ENCODE peak calls at places on chromosome 15, in ten cellular contexts. S is sigmoid colon, I is IMR-90, O is lower leg skin, W is adrenal gland, Z is A549, H is stomach, K is breast epithelium, U is transverse colon, A is spleen. V is an unnamed sample.

GRCh38 chr15:62783303-62783957 is 259.1 kb upstream of the TPM1 start:
- DNase-seq in S (no peak), I (peak), O (no peak), W (no peak), Z (peak), H (no peak), K (no peak), U (no peak), A (no peak), V (no peak)

GRCh38 chr15:70210538-70210937 is 112.8 kb upstream of the TLE3 start:
- DNase-seq in S (no peak), I (no peak), O (no peak), W (no peak), Z (no peak), H (no peak), K (no peak), U (no peak), A (no peak), V (no peak)

GRCh38 chr15:83499476-83499875 is 52.3 kb downstream of the SH3GL3 start:
- DNase-seq in S (no peak), I (no peak), O (no peak), W (no peak), Z (no peak), H (no peak), K (no peak), U (no peak), A (no peak), V (no peak)

GRCh38 chr15:92707880-92708551 is 52.4 kb upstream of the FAM174B start:
- DNase-seq in S (no peak), I (no peak), O (no peak), W (peak), Z (no peak), H (no peak), K (no peak), U (no peak), A (no peak), V (no peak)

GRCh38 chr15:31024330-31024729 is 32.9 kb upstream of the MTMR10 start:
- DNase-seq in S (no peak), I (peak), O (no peak), W (no peak), Z (peak), H (no peak), K (no peak), U (no peak), A (no peak), V (no peak)

GRCh38 chr15:50256188-50257041 is 9.1 kb downstream of the HDC start:
- DNase-seq in S (no peak), I (peak), O (no peak), W (no peak), Z (peak), H (no peak), K (no peak), U (no peak), A (no peak), V (no peak)

GRCh38 chr15:81400640-81401236 is 26.7 kb upstream of the TMC3 start:
- DNase-seq in S (no peak), I (peak), O (no peak), W (no peak), Z (peak), H (no peak), K (no peak), U (no peak), A (no peak), V (no peak)

GRCh38 chr15:70524470-70524869 is 238.9 kb downstream of the UACA start:
- DNase-seq in S (no peak), I (no peak), O (no peak), W (no peak), Z (no peak), H (peak), K (no peak), U (no peak), A (peak), V (no peak)

GRCh38 chr15:96285715-96286367 is 44.7 kb upstream of the NR2F2 start:
- DNase-seq in S (no peak), I (no peak), O (no peak), W (no peak), Z (no peak), H (no peak), K (no peak), U (no peak), A (no peak), V (no peak)

GRCh38 chr15:69794643-69795461 is 302.9 kb downstream of the TLE3 start:
- DNase-seq in S (peak), I (peak), O (peak), W (peak), Z (no peak), H (no peak), K (no peak), U (no peak), A (peak), V (peak)

GRCh38 chr15:82647835-82648256 is 683 bp upstream of the CPEB1 start:
- DNase-seq in S (peak), I (no peak), O (no peak), W (no peak), Z (no peak), H (no peak), K (no peak), U (peak), A (peak), V (no peak)

GRCh38 chr15:60695713-60696522 is 217.0 kb upstream of the ICE2 start:
- DNase-seq in S (no peak), I (peak), O (no peak), W (peak), Z (no peak), H (no peak), K (no peak), U (no peak), A (no peak), V (no peak)

GRCh38 chr15:43168192-43169107 is 16.8 kb upstream of the CCNDBP1 start:
- DNase-seq in S (peak), I (peak), O (no peak), W (peak), Z (no peak), H (peak), K (no peak), U (no peak), A (no peak), V (no peak)

GRCh38 chr15:63243101-63243500 is 34.3 kb upstream of the APH1B start:
- DNase-seq in S (peak), I (peak), O (no peak), W (no peak), Z (no peak), H (no peak), K (no peak), U (no peak), A (no peak), V (no peak)

GRCh38 chr15:39462691-39463090 is 118.2 kb upstream of the THBS1 start:
- DNase-seq in S (no peak), I (peak), O (no peak), W (no peak), Z (no peak), H (no peak), K (no peak), U (no peak), A (no peak), V (no peak)

GRCh38 chr15:23570466-23570865 is 5.0 kb downstream of the MKRN3 start:
- DNase-seq in S (no peak), I (no peak), O (no peak), W (no peak), Z (peak), H (no peak), K (no peak), U (no peak), A (no peak), V (no peak)

GRCh38 chr15:23572844-23573243 is 7.4 kb downstream of the MKRN3 start:
- DNase-seq in S (no peak), I (no peak), O (no peak), W (no peak), Z (no peak), H (no peak), K (no peak), U (no peak), A (no peak), V (no peak)

GRCh38 chr15:23576034-23576433 is 10.6 kb downstream of the MKRN3 start:
- DNase-seq in S (no peak), I (no peak), O (no peak), W (no peak), Z (no peak), H (no peak), K (no peak), U (no peak), A (no peak), V (no peak)

GRCh38 chr15:23578521-23579150 is 13.2 kb downstream of the MKRN3 start:
- DNase-seq in S (no peak), I (no peak), O (no peak), W (no peak), Z (peak), H (no peak), K (no peak), U (no peak), A (no peak), V (no peak)

GRCh38 chr15:23574742-23575141 is 9.3 kb downstream of the MKRN3 start:
- DNase-seq in S (no peak), I (no peak), O (no peak), W (no peak), Z (peak), H (no peak), K (no peak), U (no peak), A (no peak), V (no peak)
- TF ChIP-seq CTCF in S (no peak), I (no peak), O (no peak), W (no peak), Z (no peak), H (no peak), K (no peak), U (no peak), A (no peak), V (no peak)

GRCh38 chr15:56243117-56243773 is 434 bp downstream of the RFX7 start:
- DNase-seq in S (peak), I (peak), O (peak), W (peak), Z (peak), H (peak), K (no peak), U (peak), A (peak), V (peak)

GRCh38 chr15:56244811-56245576 is 1.3 kb upstream of the RFX7 start:
- DNase-seq in S (no peak), I (no peak), O (peak), W (peak), Z (no peak), H (peak), K (no peak), U (peak), A (peak), V (peak)

GRCh38 chr15:56242576-56243116 is 1.0 kb downstream of the RFX7 start:
- DNase-seq in S (no peak), I (no peak), O (no peak), W (no peak), Z (no peak), H (no peak), K (no peak), U (no peak), A (no peak), V (no peak)

GRCh38 chr15:56243774-56244236 is at the start of gene RFX7:
- DNase-seq in S (peak), I (peak), O (no peak), W (peak), Z (peak), H (peak), K (peak), U (peak), A (peak), V (peak)

DNA sequence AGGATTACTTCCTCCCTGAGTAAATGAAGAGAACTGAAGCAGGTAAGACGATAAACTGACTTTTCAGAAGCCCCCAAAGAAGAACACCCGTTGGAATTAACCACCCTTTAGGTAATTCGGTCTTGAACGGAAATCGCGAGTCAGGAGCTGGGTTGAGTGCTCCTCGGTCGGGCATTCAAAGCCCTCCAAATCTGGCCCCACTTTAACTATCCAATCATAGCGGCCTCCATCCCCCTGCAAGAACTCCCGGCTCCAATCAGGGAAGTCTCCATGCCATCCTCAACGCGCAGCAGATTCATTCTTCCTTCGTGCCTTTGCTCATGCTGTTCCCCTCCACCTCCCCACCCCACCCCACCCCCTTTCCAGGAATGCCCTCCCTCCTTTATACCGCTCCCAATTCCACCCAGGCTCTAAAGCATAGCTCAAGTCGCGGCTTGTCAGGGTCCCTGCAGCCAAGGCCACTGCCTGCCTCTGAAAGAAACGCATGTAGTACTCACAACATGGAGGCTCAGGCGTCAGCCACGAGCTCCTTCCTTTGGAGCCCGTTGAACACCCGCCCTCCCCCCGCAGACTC is 645 bp upstream of the RFX7 start:
- DNase-seq in S (peak), I (peak), O (peak), W (peak), Z (peak), H (peak), K (no peak), U (peak), A (peak), V (peak)
- TF ChIP-seq POLR2A in S (no peak), I (no peak), O (no peak), W (no peak), Z (peak), H (no peak), K (no peak), U (no peak), A (no peak), V (no peak)

DNA sequence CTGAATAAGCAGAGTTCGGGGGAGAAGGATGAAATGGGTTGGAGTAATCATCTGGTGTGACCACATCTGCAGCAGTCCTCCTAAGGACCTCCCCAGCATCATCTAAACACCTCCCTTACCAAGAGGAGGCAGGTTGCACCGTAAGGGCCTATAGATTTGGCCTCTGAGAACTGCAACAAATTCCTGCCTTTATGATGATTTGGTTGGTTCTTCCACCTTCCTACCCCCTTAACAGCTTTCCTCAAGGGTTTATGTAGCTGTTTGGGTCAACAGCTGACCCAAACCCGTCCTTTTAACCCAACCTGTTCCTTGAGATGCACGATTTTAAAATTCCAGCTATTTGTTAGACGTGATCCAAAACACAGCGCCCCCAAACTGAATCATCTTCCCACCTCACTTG is 58.2 kb downstream of the AAGAB start:
- DNase-seq in S (no peak), I (peak), O (no peak), W (no peak), Z (peak), H (no peak), K (no peak), U (no peak), A (no peak), V (no peak)
- TF ChIP-seq CTCF in S (no peak), I (no peak), O (no peak), W (no peak), Z (no peak), H (no peak), K (no peak), U (no peak), A (no peak), V (no peak)

DNA sequence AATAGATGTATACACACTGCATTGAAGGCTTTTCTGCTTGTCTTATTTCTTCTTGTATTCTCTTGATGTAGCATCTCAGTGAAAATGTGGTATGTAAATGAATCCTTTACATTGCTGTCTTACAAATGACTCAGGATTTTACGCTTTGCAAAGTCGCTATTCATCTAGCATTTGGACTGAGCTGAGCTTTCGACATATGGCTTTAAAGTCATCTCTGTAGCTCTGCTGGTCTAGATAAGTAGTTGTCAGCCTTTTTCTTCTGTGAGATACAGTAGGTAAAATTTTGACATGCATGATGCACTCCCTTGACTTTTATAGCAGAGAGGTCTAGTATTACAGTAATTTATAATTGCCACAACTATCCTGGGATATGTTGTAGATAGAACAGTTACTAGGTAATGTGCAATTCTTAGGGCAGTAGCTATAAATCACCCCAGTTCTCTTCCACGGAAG is 16.8 kb downstream of the MEF2A start:
- DNase-seq in S (no peak), I (no peak), O (no peak), W (no peak), Z (no peak), H (no peak), K (no peak), U (no peak), A (no peak), V (no peak)
- TF ChIP-seq POLR2A in S (no peak), I (no peak), O (no peak), W (no peak), Z (no peak), H (no peak), K (no peak), U (no peak), A (no peak), V (no peak)

DNA sequence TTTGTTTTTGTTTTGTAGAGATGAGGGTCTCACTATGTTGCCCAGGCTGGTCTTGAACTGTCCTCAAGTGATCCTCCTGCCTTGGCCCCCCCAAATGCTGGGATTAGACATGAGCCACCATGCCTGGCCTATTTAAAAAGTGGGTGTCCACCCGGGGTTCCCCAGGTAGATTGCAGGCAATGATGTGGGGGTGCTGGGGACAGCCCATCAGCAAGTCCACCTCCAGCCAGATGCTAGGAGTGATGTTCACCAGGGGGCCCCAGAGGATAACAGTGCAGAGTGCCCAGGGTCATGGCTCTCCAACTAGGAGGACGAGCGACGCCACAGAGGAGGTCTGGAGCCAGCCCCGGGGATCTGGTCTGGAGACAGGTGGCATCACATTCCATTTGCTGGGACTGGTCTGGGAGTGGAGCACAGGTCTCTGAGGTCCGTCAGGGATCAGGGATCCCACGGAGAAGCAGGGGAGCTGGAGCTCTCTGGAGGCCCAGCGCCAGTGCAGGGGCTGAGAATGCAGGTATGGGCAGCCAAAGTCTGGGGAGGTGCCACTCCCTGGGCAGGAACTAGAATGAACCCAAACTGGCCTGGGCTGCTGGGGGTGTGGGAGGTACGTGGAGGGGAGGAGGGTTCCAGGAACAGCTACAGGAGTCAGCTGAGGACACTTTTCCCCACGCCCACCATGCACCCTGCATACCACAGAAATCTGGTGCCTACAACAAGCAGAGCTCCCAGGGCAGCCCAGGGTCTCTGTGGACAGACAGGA is 51.2 kb upstream of the PCSK6 start:
- DNase-seq in S (peak), I (no peak), O (no peak), W (no peak), Z (peak), H (no peak), K (no peak), U (no peak), A (no peak), V (no peak)
- TF ChIP-seq CTCF in S (no peak), I (no peak), O (no peak), W (no peak), Z (peak), H (no peak), K (no peak), U (no peak), A (no peak), V (no peak)

DNA sequence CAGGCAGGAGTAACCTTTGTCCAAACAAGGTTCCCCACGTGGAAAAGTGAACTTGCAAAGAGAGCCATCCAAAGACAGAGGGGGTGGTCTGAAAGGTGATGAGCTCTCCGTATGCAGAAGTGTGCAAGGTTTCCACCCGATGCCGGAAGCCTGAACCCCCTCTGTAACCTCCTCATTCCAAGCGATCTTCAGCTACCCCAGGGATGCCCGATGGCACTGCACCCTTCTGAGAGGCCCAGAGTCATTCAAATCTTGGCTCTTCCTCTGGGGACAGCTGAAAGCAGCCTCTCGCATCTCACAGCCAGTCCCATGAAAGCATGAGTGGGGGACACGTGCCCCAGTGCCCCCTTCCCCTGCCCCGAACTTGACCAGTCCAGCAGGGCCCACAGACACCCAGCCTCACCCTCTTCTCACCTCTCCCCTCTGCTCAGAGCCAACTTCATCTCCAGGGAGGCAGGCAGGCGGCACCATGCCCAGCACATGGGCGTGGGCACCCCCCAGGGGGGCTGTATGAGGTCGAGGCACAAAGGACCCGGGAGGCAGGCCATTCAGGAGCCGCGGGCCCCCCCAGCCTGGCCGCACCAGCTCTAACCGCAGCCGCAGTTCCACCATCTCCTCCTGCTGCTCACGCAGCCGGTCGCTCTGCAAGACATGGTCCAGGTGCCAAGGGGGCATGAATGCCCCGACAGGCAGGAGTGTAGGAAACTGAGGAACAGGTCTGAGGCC is 8.7 kb downstream of the KIF7 start:
- DNase-seq in S (peak), I (no peak), O (no peak), W (no peak), Z (no peak), H (no peak), K (no peak), U (no peak), A (no peak), V (no peak)
- TF ChIP-seq POLR2A in S (no peak), I (no peak), O (no peak), W (no peak), Z (no peak), H (no peak), K (no peak), U (no peak), A (no peak), V (no peak)

DNA sequence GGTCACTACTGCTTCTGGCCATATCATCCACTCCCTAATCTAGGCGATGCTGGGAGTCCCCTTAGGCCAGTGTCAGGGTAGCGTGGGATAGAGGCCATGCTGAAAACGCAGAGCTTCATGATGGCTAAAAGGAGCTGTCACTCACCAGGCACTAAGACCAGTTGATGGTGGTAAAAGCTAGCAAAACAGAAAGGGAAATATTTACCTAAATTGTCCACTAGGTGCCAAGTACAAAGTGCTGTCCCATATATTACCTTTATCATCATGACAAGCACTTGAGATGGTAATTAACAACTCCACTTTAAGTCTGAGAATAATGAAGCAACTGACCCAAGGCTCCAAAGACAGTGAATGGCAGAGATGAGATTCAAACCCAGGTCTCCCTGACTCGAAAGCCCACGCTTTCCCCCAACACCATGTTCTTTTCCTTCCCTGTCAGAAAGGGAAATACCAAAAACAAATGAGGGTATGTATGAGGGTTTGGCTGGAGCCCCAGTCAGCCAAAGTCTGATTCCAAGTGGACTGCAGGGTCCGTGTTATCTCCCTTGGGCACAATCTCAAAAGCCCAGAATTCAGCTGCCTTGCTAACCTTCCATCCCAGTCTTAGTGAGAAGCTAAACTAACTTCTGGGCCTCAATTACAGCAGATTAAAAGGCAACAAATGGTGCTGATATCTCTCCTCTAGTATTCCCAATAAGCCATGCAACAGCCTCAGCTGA is 84.7 kb downstream of the RBPMS2 start:
- DNase-seq in S (no peak), I (no peak), O (no peak), W (no peak), Z (no peak), H (no peak), K (peak), U (no peak), A (peak), V (no peak)
- TF ChIP-seq CTCF in S (no peak), I (no peak), O (no peak), W (no peak), Z (peak), H (peak), K (peak), U (no peak), A (no peak), V (no peak)